ENCODE peak calls at places on chromosomes 2 and 18, in nine cellular contexts. Q is Peyer's patch, F is foreskin fibroblast, J is lung, D is BJ, O is GM12865, H is neural progenitor cell, B is aorta, G is GM12864. I is an unnamed sample.
A peak's percentile ranks its signal among the peaks of the same experiment; 100 is the strongest.

GRCh38 chr18:12307251-12307736 is 747 bp upstream of the TUBB6 start:
- DNase-seq in Q (peak; percentile 67), F (peak; percentile 73), J (no peak), D (no peak), O (no peak), H (peak; percentile 77), B (peak; percentile 79), G (no peak), I (no peak)

GRCh38 chr2:15316370-15316814 is 244.7 kb downstream of the NBAS start:
- DNase-seq in Q (peak; percentile 50), F (no peak), J (no peak), D (no peak), O (no peak), H (peak; percentile 19), B (no peak), G (peak; percentile 53), I (no peak)

GRCh38 chr2:105403785-105404698 is 5.2 kb upstream of the FHL2 start:
- DNase-seq in Q (peak; percentile 80), F (peak; percentile 94), J (no peak), D (peak; percentile 89), O (no peak), H (no peak), B (peak; percentile 57), G (no peak), I (no peak)

GRCh38 chr2:174964404-174964803 is 40.8 kb downstream of the CHN1 start:
- DNase-seq in Q (no peak), F (no peak), J (no peak), D (no peak), O (no peak), H (peak; percentile 79), B (no peak), G (no peak), I (no peak)

GRCh38 chr18:22643731-22644130 is 226.0 kb upstream of the CTAGE1 start:
- DNase-seq in Q (no peak), F (no peak), J (no peak), D (no peak), O (no peak), H (no peak), B (no peak), G (no peak), I (no peak)

GRCh38 chr18:9750112-9750511 is 42.0 kb downstream of the RAB31 start:
- DNase-seq in Q (no peak), F (no peak), J (no peak), D (no peak), O (no peak), H (no peak), B (no peak), G (no peak), I (no peak)

GRCh38 chr18:74171910-74172606 is 23.7 kb downstream of the TIMM21 start:
- DNase-seq in Q (no peak), F (no peak), J (no peak), D (no peak), O (peak; percentile 57), H (no peak), B (no peak), G (no peak), I (no peak)

GRCh38 chr2:51032748-51033355 is 920 bp upstream of the NRXN1 start:
- DNase-seq in Q (no peak), F (no peak), J (no peak), D (no peak), O (no peak), H (no peak), B (no peak), G (no peak), I (no peak)

GRCh38 chr2:23230885-23231284 is 154.1 kb upstream of the KLHL29 start:
- DNase-seq in Q (no peak), F (no peak), J (no peak), D (no peak), O (no peak), H (peak; percentile 42), B (no peak), G (no peak), I (no peak)

GRCh38 chr2:29063646-29064372 is 10.5 kb downstream of the PCARE start:
- DNase-seq in Q (no peak), F (peak; percentile 38), J (no peak), D (no peak), O (no peak), H (peak; percentile 68), B (no peak), G (no peak), I (no peak)

GRCh38 chr2:155442755-155443372 is 744.4 kb downstream of the KCNJ3 start:
- DNase-seq in Q (peak; percentile 57), F (no peak), J (no peak), D (no peak), O (no peak), H (no peak), B (no peak), G (no peak), I (no peak)

GRCh38 chr18:76522104-76522503 is 27.1 kb upstream of the ZNF516 start:
- DNase-seq in Q (no peak), F (no peak), J (no peak), D (no peak), O (no peak), H (peak; percentile 51), B (no peak), G (no peak), I (no peak)

GRCh38 chr2:240964854-240965295 is 33.5 kb upstream of the SNED1 start:
- DNase-seq in Q (peak; percentile 39), F (no peak), J (no peak), D (no peak), O (no peak), H (no peak), B (peak; percentile 36), G (no peak), I (no peak)

GRCh38 chr2:216574046-216574445 is 59.2 kb upstream of the IGFBP2 start:
- DNase-seq in Q (no peak), F (peak; percentile 75), J (no peak), D (no peak), O (no peak), H (no peak), B (no peak), G (no peak), I (no peak)

DNA sequence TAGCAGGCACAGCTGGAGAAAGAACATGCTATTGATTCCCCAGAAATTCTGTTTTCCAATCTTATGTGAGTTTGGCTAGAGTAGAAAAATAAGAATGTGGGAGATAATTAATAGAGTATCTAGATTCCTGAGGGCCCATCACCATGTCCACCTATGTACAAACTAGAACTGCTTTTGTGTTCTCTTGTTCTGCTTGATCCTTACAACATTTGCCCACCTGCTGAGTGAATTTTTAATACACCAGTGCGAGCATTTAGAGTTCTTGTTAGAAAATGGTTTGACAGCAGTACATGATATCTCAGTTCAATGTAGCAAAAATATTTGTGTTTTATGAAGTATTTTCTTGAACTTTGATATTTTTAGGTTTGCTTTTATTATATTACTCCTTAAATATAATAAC is 52.3 kb upstream of the SPAG16 start:
- DNase-seq in Q (no peak), F (no peak), J (no peak), D (no peak), O (no peak), H (no peak), B (no peak), G (no peak), I (no peak)
- H3K4me3 ChIP-seq in Q (no peak overlapping the region), F (no peak overlapping the region), J (no peak overlapping the region), D (no peak overlapping the region), O (peak overlapping the region; percentile 22), H (no peak overlapping the region), B (no peak overlapping the region), G (no peak overlapping the region), I (no peak overlapping the region)

GRCh38 chr2:24434576-24434975 is 56.5 kb upstream of the NCOA1 start:
- DNase-seq in Q (no peak), F (no peak), J (no peak), D (no peak), O (no peak), H (no peak), B (no peak), G (no peak), I (no peak)

GRCh38 chr2:24438106-24438505 is 52.9 kb upstream of the NCOA1 start:
- DNase-seq in Q (no peak), F (no peak), J (no peak), D (no peak), O (no peak), H (no peak), B (no peak), G (no peak), I (no peak)

GRCh38 chr2:24439280-24439970 is 51.6 kb upstream of the NCOA1 start:
- DNase-seq in Q (no peak), F (no peak), J (no peak), D (no peak), O (no peak), H (no peak), B (no peak), G (no peak), I (no peak)

GRCh38 chr2:24432121-24432520 is 58.9 kb upstream of the NCOA1 start:
- DNase-seq in Q (no peak), F (no peak), J (no peak), D (no peak), O (no peak), H (no peak), B (no peak), G (no peak), I (no peak)

GRCh38 chr2:24435391-24436316 is 55.4 kb upstream of the NCOA1 start:
- DNase-seq in Q (peak; percentile 60), F (peak; percentile 46), J (peak; percentile 61), D (no peak), O (no peak), H (peak; percentile 44), B (peak; percentile 76), G (no peak), I (no peak)
- H3K4me3 ChIP-seq in Q (no peak overlapping the region), F (no peak overlapping the region), J (no peak overlapping the region), D (no peak overlapping the region), O (no peak overlapping the region), H (no peak overlapping the region), B (no peak overlapping the region), G (no peak overlapping the region), I (no peak overlapping the region)

GRCh38 chr18:29838556-29838955 is 1204.0 kb downstream of the DSC3 start:
- DNase-seq in Q (no peak), F (no peak), J (no peak), D (no peak), O (no peak), H (no peak), B (no peak), G (no peak), I (no peak)
- H3K4me3 ChIP-seq in Q (no peak overlapping the region), F (no peak overlapping the region), J (no peak overlapping the region), D (no peak overlapping the region), O (no peak overlapping the region), H (no peak overlapping the region), B (no peak overlapping the region), G (no peak overlapping the region), I (no peak overlapping the region)

DNA sequence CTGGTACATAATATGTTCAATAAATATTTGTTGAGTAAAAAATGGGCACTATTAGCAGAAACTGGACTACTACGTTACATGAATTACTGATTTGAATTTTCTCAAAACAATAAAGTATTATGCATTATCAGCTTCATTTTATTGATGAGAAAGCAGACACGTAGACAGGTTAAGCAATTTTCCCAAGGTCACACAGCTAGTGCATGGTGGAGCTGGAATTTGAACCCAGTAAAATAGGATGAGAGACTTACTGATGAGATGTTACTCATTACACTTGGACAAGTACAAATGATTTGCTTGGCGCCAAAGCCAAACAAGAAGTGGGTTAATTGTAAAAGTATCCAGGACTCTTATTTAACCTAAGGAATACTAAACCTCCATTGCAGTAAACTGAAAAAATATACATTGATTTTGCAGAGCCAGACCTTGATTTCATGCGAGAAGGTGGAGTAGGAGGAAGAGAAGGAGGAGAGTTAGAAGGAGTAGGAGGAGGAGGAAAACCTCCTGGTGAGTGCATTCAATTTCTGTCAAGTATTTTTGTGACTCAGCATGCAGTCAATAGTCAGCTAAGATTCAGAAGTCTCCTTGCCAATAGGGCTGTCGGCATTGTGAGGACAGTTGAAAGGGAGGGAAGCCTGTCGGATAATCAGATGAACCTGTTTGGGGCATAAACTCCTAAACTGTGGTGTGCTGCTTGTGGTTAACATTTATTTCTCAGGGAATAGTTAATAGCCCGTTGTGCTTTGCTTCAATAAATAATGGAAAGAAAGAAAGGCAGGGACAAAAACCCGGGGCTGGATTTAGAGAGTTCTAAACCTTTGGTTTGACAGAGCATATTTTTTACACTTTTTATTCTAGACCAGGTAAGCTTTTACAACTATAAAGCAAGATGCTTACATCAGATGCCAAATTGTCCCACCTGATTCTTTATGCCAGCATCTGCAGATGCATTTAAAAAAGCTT is 77.1 kb upstream of the TACR1 start:
- DNase-seq in Q (no peak), F (peak; percentile 51), J (no peak), D (no peak), O (no peak), H (no peak), B (no peak), G (no peak), I (no peak)
- H3K4me3 ChIP-seq in Q (no peak overlapping the region), F (peak overlapping the region; percentile 23), J (no peak overlapping the region), D (no peak overlapping the region), O (no peak overlapping the region), H (no peak overlapping the region), B (no peak overlapping the region), G (no peak overlapping the region), I (no peak overlapping the region)

I was measured in HFF-Myc.